ENCODE peak calls at places on chromosome 14, in ten cellular contexts. F is endodermal cell, Z is astrocyte of the spinal cord, N is left ventricle myocardium inferior, J is BE2C, D is dorsolateral prefrontal cortex, T is neuronal stem cell, Q is lower leg skin, R is body of pancreas, L is cardiac fibroblast. I is an unnamed sample.

GRCh38 chr14:70641548-70642312 is at the start of gene TTC9:
- DNase-seq in F (peak), L (no peak), R (peak), Z (no peak), J (peak), T (peak), D (no peak), Q (no peak), N (peak), I (peak)

GRCh38 chr14:35292051-35292769 is at the start of gene PSMA6:
- DNase-seq in R (peak), L (peak), Z (peak), Q (peak), T (peak), D (peak), J (peak), N (peak), F (peak), I (peak)

GRCh38 chr14:51821822-51822221 is 38.6 kb upstream of the GNG2 start:
- DNase-seq in Z (peak), F (no peak), D (no peak), L (peak), J (no peak), T (no peak), R (no peak), Q (no peak), N (no peak), I (no peak)

GRCh38 chr14:61231810-61232209 is 49.3 kb downstream of the TMEM30B start:
- DNase-seq in F (no peak), R (no peak), J (no peak), L (no peak), Z (no peak), D (no peak), N (no peak), Q (no peak), T (no peak), I (no peak)

GRCh38 chr14:26595922-26596721 is 1.7 kb downstream of the NOVA1 start:
- DNase-seq in R (no peak), T (no peak), Z (peak), Q (no peak), N (no peak), L (peak), D (no peak), J (no peak), F (no peak), I (no peak)

GRCh38 chr14:77151918-77152588 is 10.5 kb upstream of the ZDHHC22 start:
- DNase-seq in R (no peak), T (no peak), Z (no peak), N (no peak), Q (no peak), D (no peak), F (no peak), J (peak), L (peak), I (no peak)

GRCh38 chr14:104464907-104465306 is 114.7 kb upstream of the C14orf180 start:
- DNase-seq in T (no peak), Q (no peak), J (no peak), L (no peak), N (no peak), F (peak), Z (no peak), R (no peak), D (no peak), I (no peak)

GRCh38 chr14:79584679-79585078 is 626.6 kb downstream of the DIO2 start:
- DNase-seq in T (no peak), L (peak), J (no peak), Z (peak), Q (no peak), N (no peak), F (no peak), R (peak), D (no peak), I (no peak)

GRCh38 chr14:87908591-87908990 is 84.4 kb downstream of the GALC start:
- DNase-seq in Q (no peak), Z (no peak), T (no peak), R (no peak), F (no peak), D (no peak), L (no peak), N (no peak), J (no peak), I (no peak)

GRCh38 chr14:23057757-23058653 is 685 bp upstream of the CDH24 start:
- DNase-seq in L (peak), D (peak), N (peak), F (peak), Z (peak), R (peak), J (peak), Q (peak), T (peak), I (peak)

GRCh38 chr14:23056257-23056955 is 914 bp downstream of the CDH24 start:
- DNase-seq in F (peak), J (peak), L (peak), R (peak), Q (no peak), Z (peak), N (peak), D (peak), T (peak), I (peak)

GRCh38 chr14:23058654-23059504 is 1.6 kb upstream of the CDH24 start:
- DNase-seq in Z (no peak), R (no peak), D (peak), N (no peak), T (no peak), J (no peak), Q (no peak), L (no peak), F (no peak), I (peak)

GRCh38 chr14:23055621-23056256 is 1.6 kb downstream of the CDH24 start:
- DNase-seq in L (no peak), Q (no peak), R (peak), J (peak), D (peak), T (no peak), Z (no peak), N (no peak), F (no peak), I (no peak)

GRCh38 chr14:23056956-23057756 is at the start of gene CDH24:
- DNase-seq in F (peak), R (peak), Q (peak), Z (peak), J (peak), D (no peak), L (peak), N (peak), T (peak), I (peak)
- H3K4me3 ChIP-seq in F (peak), R (peak), Q (peak), Z (peak), J (peak), D (peak), L (peak), N (peak), T (peak), I (peak)

GRCh38 chr14:94451091-94451751 is 1.4 kb downstream of the SERPINA11 start:
- DNase-seq in T (no peak), Z (no peak), N (no peak), J (no peak), L (no peak), Q (no peak), F (peak), R (no peak), D (no peak), I (peak)
- H3K4me3 ChIP-seq in T (no peak), Z (no peak), N (no peak), J (no peak), L (no peak), Q (no peak), F (no peak), R (no peak), D (no peak), I (no peak)

GRCh38 chr14:91555531-91555930 is 45.4 kb upstream of the PPP4R3A start:
- DNase-seq in D (no peak), T (no peak), Z (no peak), Q (no peak), L (no peak), R (no peak), F (no peak), J (no peak), N (no peak), I (no peak)
- H3K4me3 ChIP-seq in D (no peak), T (no peak), Z (no peak), Q (no peak), L (no peak), R (no peak), F (no peak), J (no peak), N (no peak), I (no peak)

DNA sequence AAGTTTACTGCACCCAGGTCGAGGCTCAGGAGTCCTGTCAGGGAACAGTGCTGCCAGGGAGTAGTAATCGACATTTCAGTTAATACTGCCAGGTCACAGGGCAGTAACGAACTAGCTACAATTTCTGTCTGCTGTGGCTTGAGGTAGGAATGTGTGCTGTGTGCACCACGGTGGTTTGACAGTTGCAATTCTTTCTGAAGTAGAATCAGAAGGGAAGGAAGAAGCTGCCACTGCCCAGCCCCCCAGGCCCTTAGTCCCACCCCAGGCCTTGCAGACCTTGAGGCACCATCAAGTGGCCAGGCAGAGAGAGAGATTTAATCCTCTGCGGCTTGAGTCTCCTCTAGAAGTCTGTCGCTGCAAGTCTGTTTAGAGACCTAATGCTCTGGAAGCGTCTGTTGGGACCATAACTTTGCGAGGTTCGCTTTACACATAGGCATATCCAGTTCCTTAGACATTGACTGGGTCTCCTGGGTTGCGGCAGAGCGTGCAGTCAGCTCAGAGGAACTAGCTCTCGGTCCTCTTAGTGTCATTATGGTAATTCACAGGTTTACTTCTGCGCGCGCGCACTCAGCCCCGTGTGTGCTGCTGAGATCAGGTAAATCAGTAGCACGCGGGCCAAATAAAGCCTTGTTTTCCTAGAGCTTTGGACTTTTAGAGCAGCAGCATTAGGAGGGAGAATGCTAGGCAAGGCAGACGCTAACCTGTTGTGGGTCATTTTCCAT is 9.8 kb downstream of the NKX2-1 start:
- DNase-seq in T (no peak), L (no peak), N (no peak), F (peak), D (no peak), R (no peak), J (no peak), Q (no peak), Z (no peak), I (peak)
- H3K4me3 ChIP-seq in T (no peak), L (no peak), N (no peak), F (peak), D (no peak), R (no peak), J (no peak), Q (no peak), Z (no peak), I (no peak)